ENCODE peak calls at places on chromosomes 7 and 10, in five cellular contexts. One of them, this sample, is unnamed.

GRCh38 chr10:75546004-75546403 is 114.6 kb downstream of the LRMDA start:
- DNase-seq in left colon: no peak
- DNase-seq in prostate gland: no peak
- DNase-seq in activated CD4-positive, alpha-beta T cell treated with anti-CD3 and anti-CD28 coated beads, Interleukin-2, amount 50 U/mL, for 1 hour: no peak
- DNase-seq in astrocyte of the spinal cord: no peak
- DNase-seq in this sample: no peak

GRCh38 chr10:27225011-27225590 is 15.5 kb downstream of the ACBD5 start:
- DNase-seq in astrocyte of the spinal cord: no peak
- DNase-seq in left colon: no peak
- DNase-seq in prostate gland: no peak
- DNase-seq in activated CD4-positive, alpha-beta T cell treated with anti-CD3 and anti-CD28 coated beads, Interleukin-2, amount 50 U/mL, for 1 hour: no peak
- DNase-seq in this sample: no peak

GRCh38 chr10:79346388-79347225 is 662 bp upstream of the PPIF start:
- DNase-seq in activated CD4-positive, alpha-beta T cell treated with anti-CD3 and anti-CD28 coated beads, Interleukin-2, amount 50 U/mL, for 1 hour: no peak
- DNase-seq in prostate gland: no peak
- DNase-seq in left colon: no peak
- DNase-seq in astrocyte of the spinal cord: no peak
- DNase-seq in this sample: no peak

GRCh38 chr10:74145133-74145532 is 5.5 kb downstream of the AP3M1 start:
- DNase-seq in prostate gland: peak
- DNase-seq in astrocyte of the spinal cord: peak
- DNase-seq in left colon: no peak
- DNase-seq in activated CD4-positive, alpha-beta T cell treated with anti-CD3 and anti-CD28 coated beads, Interleukin-2, amount 50 U/mL, for 1 hour: no peak
- DNase-seq in this sample: no peak

GRCh38 chr10:81874878-81875679 is at the start of gene NRG3:
- DNase-seq in astrocyte of the spinal cord: no peak
- DNase-seq in activated CD4-positive, alpha-beta T cell treated with anti-CD3 and anti-CD28 coated beads, Interleukin-2, amount 50 U/mL, for 1 hour: no peak
- DNase-seq in prostate gland: no peak
- DNase-seq in left colon: no peak
- DNase-seq in this sample: no peak

GRCh38 chr10:31660301-31660700 is 268.3 kb downstream of the ARHGAP12 start:
- DNase-seq in left colon: peak
- DNase-seq in activated CD4-positive, alpha-beta T cell treated with anti-CD3 and anti-CD28 coated beads, Interleukin-2, amount 50 U/mL, for 1 hour: no peak
- DNase-seq in astrocyte of the spinal cord: no peak
- DNase-seq in prostate gland: no peak
- DNase-seq in this sample: no peak

GRCh38 chr10:87816842-87817178 is 1.2 kb downstream of the ATAD1 start:
- DNase-seq in prostate gland: no peak
- DNase-seq in activated CD4-positive, alpha-beta T cell treated with anti-CD3 and anti-CD28 coated beads, Interleukin-2, amount 50 U/mL, for 1 hour: no peak
- DNase-seq in astrocyte of the spinal cord: no peak
- DNase-seq in left colon: no peak
- DNase-seq in this sample: no peak

GRCh38 chr7:28687631-28688030 is 270.5 kb downstream of the TRIL start:
- DNase-seq in prostate gland: no peak
- DNase-seq in activated CD4-positive, alpha-beta T cell treated with anti-CD3 and anti-CD28 coated beads, Interleukin-2, amount 50 U/mL, for 1 hour: no peak
- DNase-seq in left colon: no peak
- DNase-seq in astrocyte of the spinal cord: no peak
- DNase-seq in this sample: no peak

GRCh38 chr10:121300723-121301122 is 297.5 kb downstream of the FGFR2 start:
- DNase-seq in astrocyte of the spinal cord: no peak
- DNase-seq in prostate gland: no peak
- DNase-seq in activated CD4-positive, alpha-beta T cell treated with anti-CD3 and anti-CD28 coated beads, Interleukin-2, amount 50 U/mL, for 1 hour: no peak
- DNase-seq in left colon: no peak
- DNase-seq in this sample: no peak

GRCh38 chr10:28248092-28248491 is 54.8 kb downstream of the MPP7 start:
- DNase-seq in astrocyte of the spinal cord: peak
- DNase-seq in left colon: no peak
- DNase-seq in activated CD4-positive, alpha-beta T cell treated with anti-CD3 and anti-CD28 coated beads, Interleukin-2, amount 50 U/mL, for 1 hour: no peak
- DNase-seq in prostate gland: peak
- DNase-seq in this sample: no peak

GRCh38 chr7:82685214-82685613 is 241.6 kb upstream of the CACNA2D1 start:
- DNase-seq in prostate gland: no peak
- DNase-seq in left colon: no peak
- DNase-seq in astrocyte of the spinal cord: no peak
- DNase-seq in activated CD4-positive, alpha-beta T cell treated with anti-CD3 and anti-CD28 coated beads, Interleukin-2, amount 50 U/mL, for 1 hour: no peak
- DNase-seq in this sample: no peak

GRCh38 chr10:94178475-94179251 is 184.1 kb downstream of the NOC3L start:
- DNase-seq in prostate gland: no peak
- DNase-seq in activated CD4-positive, alpha-beta T cell treated with anti-CD3 and anti-CD28 coated beads, Interleukin-2, amount 50 U/mL, for 1 hour: no peak
- DNase-seq in left colon: no peak
- DNase-seq in astrocyte of the spinal cord: no peak
- DNase-seq in this sample: no peak

GRCh38 chr7:1449501-1449900 is 9.8 kb downstream of the MICALL2 start:
- DNase-seq in activated CD4-positive, alpha-beta T cell treated with anti-CD3 and anti-CD28 coated beads, Interleukin-2, amount 50 U/mL, for 1 hour: no peak
- DNase-seq in astrocyte of the spinal cord: no peak
- DNase-seq in left colon: no peak
- DNase-seq in prostate gland: no peak
- DNase-seq in this sample: no peak

This sample was measured in ureter.